ENCODE peak calls at places on chromosomes 5 and 9, in six cellular contexts. U, F, Y, V, I and W are unnamed samples.

GRCh38 chr5:15261279-15261668 is 238.7 kb upstream of the FBXL7 start:
- DNase-seq in U (no peak), F (no peak), Y (no peak), V (no peak), I (no peak), W (no peak)

GRCh38 chr5:66344544-66344943 is 200.4 kb downstream of the SREK1 start:
- DNase-seq in U (no peak), F (no peak), Y (no peak), V (no peak), I (no peak), W (no peak)

GRCh38 chr5:473344-474192 is 30.6 kb downstream of the EXOC3 start:
- DNase-seq in U (peak), F (peak), Y (no peak), V (peak), I (no peak), W (peak)

GRCh38 chr9:37060821-37061220 is 26.8 kb upstream of the PAX5 start:
- DNase-seq in U (no peak), F (no peak), Y (no peak), V (no peak), I (no peak), W (no peak)

GRCh38 chr9:81980568-81980967 is 8.0 kb upstream of the SPATA31D1 start:
- DNase-seq in U (no peak), F (no peak), Y (no peak), V (no peak), I (no peak), W (no peak)

GRCh38 chr5:145449794-145450193 is 385.3 kb downstream of the PRELID2 start:
- DNase-seq in U (no peak), F (no peak), Y (no peak), V (no peak), I (no peak), W (no peak)

GRCh38 chr9:77221431-77221830 is 44.1 kb downstream of the VPS13A start:
- DNase-seq in U (no peak), F (no peak), Y (no peak), V (no peak), I (no peak), W (no peak)

GRCh38 chr5:169286572-169287325 is 14.2 kb downstream of the SLIT3 start:
- DNase-seq in U (no peak), F (peak), Y (no peak), V (no peak), I (no peak), W (no peak)

GRCh38 chr9:134328841-134329575 is 2.8 kb downstream of the RXRA start:
- DNase-seq in U (no peak), F (peak), Y (no peak), V (peak), I (peak), W (no peak)

GRCh38 chr9:76472925-76473324 is 13.9 kb downstream of the GCNT1 start:
- DNase-seq in U (no peak), F (peak), Y (no peak), V (no peak), I (no peak), W (no peak)

GRCh38 chr5:147348046-147348445 is 113.2 kb downstream of the STK32A start:
- DNase-seq in U (peak), F (no peak), Y (no peak), V (no peak), I (no peak), W (no peak)

GRCh38 chr5:118451697-118452247 is 536.6 kb downstream of the DTWD2 start:
- DNase-seq in U (no peak), F (no peak), Y (no peak), V (no peak), I (no peak), W (no peak)

GRCh38 chr9:93116049-93116961 is 17.7 kb downstream of the NINJ1 start:
- DNase-seq in U (no peak), F (peak), Y (peak), V (peak), I (peak), W (peak)

GRCh38 chr9:128504485-128505413 is at the start of gene GLE1:
- DNase-seq in U (peak), F (peak), Y (peak), V (peak), I (peak), W (peak)

GRCh38 chr9:10268500-10269485 is 344.0 kb downstream of the PTPRD start:
- DNase-seq in U (peak), F (peak), Y (no peak), V (no peak), I (peak), W (peak)

GRCh38 chr9:72817413-72817812 is 135.4 kb downstream of the ALDH1A1 start:
- DNase-seq in U (no peak), F (no peak), Y (no peak), V (no peak), I (no peak), W (no peak)

GRCh38 chr9:120713257-120714087 is 798 bp downstream of the MEGF9 start:
- DNase-seq in U (peak), F (no peak), Y (peak), V (peak), I (peak), W (peak)

GRCh38 chr5:13189532-13189931 is 755.0 kb downstream of the DNAH5 start:
- DNase-seq in U (no peak), F (no peak), Y (no peak), V (no peak), I (no peak), W (no peak)

GRCh38 chr5:154143121-154143725 is 47.3 kb upstream of the GALNT10 start:
- DNase-seq in U (no peak), F (no peak), Y (no peak), V (no peak), I (no peak), W (no peak)

GRCh38 chr5:176713409-176713808 is 66.1 kb downstream of the TSPAN17 start:
- DNase-seq in U (no peak), F (no peak), Y (no peak), V (no peak), I (no peak), W (no peak)

GRCh38 chr5:149442563-149443182 is 63.6 kb upstream of the IL17B start:
- DNase-seq in U (peak), F (peak), Y (peak), V (peak), I (peak), W (peak)
- H3K4me3 ChIP-seq in U (no peak), F (no peak), Y (no peak), V (no peak), I (no peak), W (no peak)

GRCh38 chr5:172636279-172637050 is 4.6 kb upstream of the NEURL1B start:
- DNase-seq in U (no peak), F (no peak), Y (no peak), V (no peak), I (no peak), W (no peak)
- H3K4me3 ChIP-seq in U (no peak), F (no peak), Y (no peak), V (no peak), I (no peak), W (no peak)

GRCh38 chr5:179375966-179376365 is 30.7 kb upstream of the ADAMTS2 start:
- DNase-seq in U (no peak), F (no peak), Y (no peak), V (peak), I (no peak), W (no peak)
- H3K4me3 ChIP-seq in U (no peak), F (no peak), Y (no peak), V (no peak), I (no peak), W (no peak)

DNA sequence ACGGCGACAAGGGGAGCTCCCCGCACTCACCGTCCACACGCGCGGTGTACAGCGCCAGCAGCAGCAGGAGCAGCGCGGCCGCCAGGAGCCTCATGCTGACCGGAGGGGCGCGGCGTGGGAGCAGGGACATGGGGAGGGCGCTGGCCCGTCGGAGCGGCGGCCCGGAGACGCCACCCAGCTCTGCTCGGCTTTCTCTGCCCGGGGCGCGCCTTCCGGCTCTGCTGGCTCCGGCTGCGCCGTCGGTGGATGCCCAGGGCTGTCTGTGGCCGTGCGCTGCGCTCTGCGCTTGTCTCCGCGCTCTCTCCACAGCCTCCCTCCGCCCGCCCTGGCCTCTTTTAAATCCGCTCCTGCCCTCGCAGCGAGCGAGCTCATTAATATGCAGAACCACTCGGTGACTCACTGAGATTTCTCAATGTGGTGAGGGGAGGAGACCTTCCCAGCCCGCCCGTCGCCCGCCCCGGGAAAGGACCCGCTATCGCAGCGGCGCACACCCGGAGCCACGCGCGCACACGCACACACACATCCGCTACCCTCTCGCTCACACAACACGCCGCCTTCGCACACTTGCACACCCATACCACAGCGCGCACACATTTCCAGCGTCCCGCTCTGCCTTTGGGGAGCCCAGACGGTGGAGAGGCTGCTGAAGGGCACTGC is at the start of gene CXCL14:
- DNase-seq in U (no peak), F (peak), Y (peak), V (no peak), I (no peak), W (peak)
- H3K4me3 ChIP-seq in U (no peak), F (no peak), Y (no peak), V (no peak), I (peak), W (no peak)

DNA sequence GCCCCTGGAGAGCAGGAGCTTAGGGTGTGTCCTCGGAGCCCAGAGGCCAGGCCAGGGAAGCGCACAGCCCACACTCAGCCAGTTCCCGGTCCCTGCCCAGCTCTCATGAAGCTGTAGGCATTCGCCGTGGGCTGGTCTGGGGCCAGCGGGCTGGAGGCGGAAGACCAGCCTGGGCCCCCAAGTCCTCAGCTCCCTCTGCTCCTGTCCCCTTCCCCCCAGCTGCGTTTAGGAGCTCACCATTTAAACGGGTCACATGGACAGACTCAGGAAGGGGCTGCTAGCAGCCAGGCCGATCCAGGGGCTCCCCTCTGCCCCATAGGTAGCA is 17.4 kb downstream of the DNLZ start:
- DNase-seq in U (no peak), F (no peak), Y (no peak), V (no peak), I (no peak), W (no peak)
- H3K4me3 ChIP-seq in U (no peak), F (no peak), Y (peak), V (no peak), I (no peak), W (no peak)